ENCODE peak calls at places on chromosomes 12 and 14, in ten cellular contexts. I, S, V, A, M, F, O, K, R and C are unnamed samples.

GRCh38 chr12:22700126-22700525 is 75.2 kb downstream of the ETNK1 start:
- DNase-seq in V (peak), I (no peak), O (peak), M (no peak), F (no peak), K (no peak), R (no peak), S (no peak), A (no peak), C (no peak)

GRCh38 chr12:52913424-52913821 is 8.5 kb upstream of the KRT8 start:
- DNase-seq in I (no peak), R (no peak), A (no peak), K (no peak), S (no peak), F (no peak), M (no peak), O (no peak), V (peak), C (no peak)

GRCh38 chr14:72836085-72836484 is 57.8 kb downstream of the DPF3 start:
- DNase-seq in O (no peak), R (no peak), S (no peak), K (no peak), V (no peak), M (no peak), A (no peak), F (no peak), I (no peak), C (no peak)

GRCh38 chr12:91317324-91317723 is 134.7 kb upstream of the DCN start:
- DNase-seq in K (no peak), S (no peak), A (no peak), R (no peak), I (no peak), F (no peak), V (no peak), M (no peak), O (no peak), C (no peak)

GRCh38 chr14:91899213-91899612 is 31.9 kb upstream of the TC2N start:
- DNase-seq in K (no peak), O (no peak), S (no peak), I (no peak), R (no peak), V (no peak), F (no peak), A (no peak), M (no peak), C (no peak)

GRCh38 chr14:89266754-89267153 is 150.3 kb downstream of the FOXN3 start:
- DNase-seq in M (no peak), R (no peak), V (no peak), O (peak), F (no peak), A (no peak), S (no peak), I (no peak), K (no peak), C (no peak)

GRCh38 chr12:29374913-29375312 is 6.1 kb downstream of the ERGIC2 start:
- DNase-seq in M (no peak), V (no peak), I (no peak), S (no peak), F (no peak), R (no peak), K (no peak), A (no peak), O (no peak), C (no peak)

GRCh38 chr12:27709932-27710591 is 570 bp upstream of the MRPS35 start:
- DNase-seq in I (peak), S (no peak), R (no peak), M (no peak), V (no peak), F (peak), O (peak), K (no peak), A (no peak), C (peak)

GRCh38 chr12:51393676-51394545 is 2.7 kb upstream of the GALNT6 start:
- DNase-seq in A (peak), F (no peak), M (no peak), I (peak), S (no peak), V (no peak), R (no peak), K (no peak), O (peak), C (peak)

GRCh38 chr12:46065412-46066166 is 75.2 kb upstream of the SCAF11 start:
- DNase-seq in V (no peak), R (no peak), M (no peak), I (no peak), A (no peak), F (no peak), S (no peak), K (no peak), O (no peak), C (no peak)

GRCh38 chr14:81401420-81402122 is 1.4 kb upstream of the STON2 start:
- DNase-seq in M (no peak), O (peak), F (no peak), I (peak), A (peak), K (no peak), R (no peak), S (no peak), V (no peak), C (peak)

GRCh38 chr12:117903441-117903840 is 65.3 kb downstream of the KSR2 start:
- DNase-seq in O (no peak), A (no peak), R (no peak), M (no peak), I (no peak), F (no peak), K (no peak), V (no peak), S (no peak), C (no peak)

GRCh38 chr12:93844385-93844784 is 167.2 kb downstream of the CRADD start:
- DNase-seq in M (no peak), K (no peak), A (no peak), V (no peak), O (no peak), R (no peak), F (no peak), S (no peak), I (no peak), C (no peak)

GRCh38 chr14:29140059-29140458 is 373.5 kb downstream of the FOXG1 start:
- DNase-seq in I (no peak), M (no peak), F (no peak), A (no peak), K (no peak), V (peak), R (no peak), O (no peak), S (no peak), C (no peak)
- TF ChIP-seq CTCF in I (no peak), M (no peak), F (no peak), A (no peak), K (no peak), V (no peak), R (no peak), O (no peak), S (no peak), C (no peak)

GRCh38 chr12:31518680-31519227 is 72.2 kb downstream of the DENND5B start:
- DNase-seq in R (no peak), F (peak), O (peak), A (peak), V (peak), M (no peak), I (peak), S (no peak), K (no peak), C (peak)
- H3K4me3 ChIP-seq in R (no peak), F (no peak), O (no peak), A (no peak), V (no peak), M (no peak), I (no peak), S (no peak), K (no peak), C (no peak)

DNA sequence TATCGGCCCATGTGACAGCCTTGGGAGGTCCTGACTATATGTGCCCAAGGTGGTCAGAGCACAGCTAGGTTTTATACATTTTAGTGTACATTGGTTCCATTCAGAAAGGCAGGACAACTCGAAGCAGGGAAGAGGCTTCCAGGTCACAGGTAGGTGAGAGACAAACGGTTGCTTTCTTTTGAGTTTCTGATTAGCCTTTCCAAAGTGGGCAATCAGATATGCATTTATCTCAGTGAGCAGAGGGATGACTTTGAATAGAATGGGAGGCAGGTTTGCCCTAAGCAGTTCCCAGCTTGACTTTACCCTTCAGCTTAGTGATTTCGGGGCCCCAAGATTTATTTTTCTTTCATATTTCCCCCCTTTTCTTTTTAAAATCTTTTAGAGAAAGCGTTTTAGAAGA is 87.6 kb upstream of the PPP2R5C start:
- DNase-seq in M (no peak), V (no peak), S (no peak), I (no peak), K (no peak), O (no peak), A (no peak), F (no peak), R (no peak), C (no peak)
- TF ChIP-seq CTCF in M (no peak), V (no peak), S (no peak), I (no peak), K (no peak), O (no peak), A (no peak), F (no peak), R (no peak), C (no peak)

GRCh38 chr14:90555126-90556049 is 158.6 kb downstream of the CALM1 start:
- DNase-seq in R (peak), M (no peak), F (no peak), V (no peak), I (no peak), S (no peak), A (no peak), K (peak), O (no peak), C (no peak)
- H3K4me3 ChIP-seq in R (peak), M (no peak), F (no peak), V (no peak), I (no peak), S (peak), A (no peak), K (no peak), O (no peak), C (no peak)

DNA sequence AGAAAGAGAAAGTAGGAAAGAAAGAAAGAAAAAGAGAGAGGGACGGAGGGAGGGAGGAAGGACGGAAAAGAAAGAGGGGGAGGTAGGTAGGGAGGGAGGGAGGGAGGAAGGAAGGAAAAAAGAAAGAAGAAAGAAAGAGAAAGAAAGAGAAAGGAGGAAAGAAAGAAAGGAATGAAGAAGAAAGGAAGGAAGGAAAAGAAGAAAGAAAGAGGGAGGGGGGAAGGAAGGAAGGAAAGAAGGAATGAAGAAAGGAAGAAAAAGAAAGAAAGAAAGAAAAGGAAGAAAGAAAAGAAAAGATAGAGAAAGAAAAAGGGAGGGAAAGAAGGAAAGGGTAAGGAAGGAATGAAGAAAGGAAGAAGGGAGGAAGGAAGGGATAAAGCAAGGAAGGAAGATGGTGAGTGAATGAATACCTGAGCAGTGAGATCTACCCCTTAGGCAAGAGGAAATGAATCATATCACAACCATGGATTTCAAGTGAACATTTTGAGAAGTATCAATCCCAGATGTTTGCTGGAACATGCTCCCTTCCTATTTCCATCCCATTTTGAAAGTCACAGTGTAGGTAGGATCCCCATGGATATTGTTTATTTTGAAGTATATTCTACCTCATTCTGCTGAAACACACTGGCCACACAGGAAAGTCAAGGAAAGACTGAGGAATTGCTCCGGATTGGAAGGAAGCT is 639.4 kb upstream of the TBX3 start:
- DNase-seq in K (no peak), M (no peak), V (no peak), S (no peak), I (peak), A (no peak), F (no peak), R (no peak), O (peak), C (no peak)
- TF ChIP-seq CTCF in K (no peak), M (no peak), V (no peak), S (no peak), I (no peak), A (no peak), F (no peak), R (no peak), O (no peak), C (no peak)